ENCODE peak calls at places on chromosomes 3 and 15, in six cellular contexts. S is D341Med, M is esophagus squamous epithelium, A is HL-60, C is pulmonary artery endothelial cell, Q is neural progenitor cell. F is an unnamed sample.

GRCh38 chr3:127458698-127459097 is 131.8 kb downstream of the TPRA1 start:
- DNase-seq in M (no peak), C (no peak), S (no peak), A (no peak), Q (peak), F (no peak)

GRCh38 chr15:71288348-71288955 is 173.2 kb downstream of the THSD4 start:
- DNase-seq in S (no peak), M (no peak), A (no peak), Q (no peak), C (no peak), F (no peak)

GRCh38 chr15:50260969-50261496 is 4.5 kb downstream of the HDC start:
- DNase-seq in C (no peak), A (no peak), M (no peak), Q (no peak), S (no peak), F (no peak)

GRCh38 chr15:100891316-100892012 is 11.8 kb downstream of the ALDH1A3 start:
- DNase-seq in M (no peak), S (no peak), A (no peak), Q (peak), C (no peak), F (no peak)

GRCh38 chr15:98774756-98775497 is 126.6 kb downstream of the IGF1R start:
- DNase-seq in A (no peak), C (no peak), M (no peak), S (no peak), Q (no peak), F (no peak)

GRCh38 chr15:47571241-47571640 is 146.1 kb upstream of the SEMA6D start:
- DNase-seq in C (no peak), S (no peak), M (no peak), Q (no peak), A (no peak), F (no peak)

GRCh38 chr3:138799822-138800221 is 34.9 kb downstream of the PIK3CB start:
- DNase-seq in M (no peak), Q (no peak), S (no peak), C (no peak), A (no peak), F (no peak)

GRCh38 chr3:106610362-106610997 is 741.7 kb upstream of the CBLB start:
- DNase-seq in S (no peak), A (no peak), M (no peak), Q (no peak), C (no peak), F (no peak)

GRCh38 chr3:70273492-70273891 is 38.9 kb downstream of the MDFIC2 start:
- DNase-seq in M (no peak), Q (no peak), A (no peak), C (no peak), S (no peak), F (no peak)

GRCh38 chr3:134326760-134327593 is 47.3 kb downstream of the AMOTL2 start:
- DNase-seq in S (no peak), C (peak), Q (peak), A (no peak), M (no peak), F (no peak)

GRCh38 chr3:101890716-101891115 is 41.4 kb downstream of the NFKBIZ start:
- DNase-seq in S (no peak), A (no peak), C (no peak), Q (no peak), M (no peak), F (no peak)

GRCh38 chr3:53056442-53056841 is 10.6 kb upstream of the SFMBT1 start:
- DNase-seq in Q (no peak), C (no peak), A (no peak), M (no peak), S (peak), F (no peak)

GRCh38 chr15:82923744-82924143 is 28.8 kb downstream of the HOMER2 start:
- DNase-seq in C (no peak), M (no peak), S (no peak), Q (no peak), A (no peak), F (no peak)

GRCh38 chr15:88636039-88636438 is 2.8 kb upstream of the ISG20 start:
- DNase-seq in C (no peak), M (no peak), S (peak), Q (no peak), A (no peak), F (peak)

GRCh38 chr15:40344631-40345120 is 3.9 kb upstream of the CCDC9B start:
- DNase-seq in C (no peak), Q (peak), M (no peak), S (peak), A (no peak), F (peak)

GRCh38 chr15:65517866-65518207 is 348 bp upstream of the DPP8 start:
- DNase-seq in Q (no peak), C (no peak), M (no peak), S (no peak), A (no peak), F (no peak)

GRCh38 chr3:117692416-117692995 is 982.9 kb downstream of the TUSC7 start:
- DNase-seq in A (no peak), C (peak), S (no peak), M (no peak), Q (no peak), F (no peak)

GRCh38 chr15:69225355-69226027 is 65.1 kb downstream of the GLCE start:
- DNase-seq in Q (peak), S (peak), A (peak), C (peak), M (no peak), F (no peak)

GRCh38 chr15:90062023-90062728 is 40.1 kb downstream of the IDH2 start:
- DNase-seq in A (peak), M (no peak), C (no peak), Q (peak), S (no peak), F (peak)

GRCh38 chr15:23629234-23629805 is 18.3 kb downstream of the MAGEL2 start:
- DNase-seq in C (no peak), A (no peak), S (no peak), Q (peak), M (no peak), F (no peak)

GRCh38 chr3:55746808-55747413 is 259.8 kb upstream of the WNT5A start:
- DNase-seq in S (no peak), Q (no peak), C (no peak), M (no peak), A (no peak), F (no peak)

GRCh38 chr3:158845748-158846350 is 44.0 kb downstream of the MFSD1 start:
- DNase-seq in Q (peak), A (no peak), S (peak), M (no peak), C (no peak), F (peak)

GRCh38 chr3:42189071-42189470 is 76.9 kb downstream of the CCK start:
- DNase-seq in S (no peak), C (no peak), M (no peak), Q (no peak), A (no peak), F (no peak)

GRCh38 chr3:187914231-187914630 is 169.0 kb upstream of the BCL6 start:
- DNase-seq in C (no peak), Q (no peak), S (no peak), A (no peak), M (no peak), F (no peak)

GRCh38 chr15:37109952-37110630 is 9.7 kb upstream of the MEIS2 start:
- DNase-seq in A (no peak), C (no peak), Q (peak), M (no peak), S (no peak), F (no peak)

GRCh38 chr3:9503283-9503682 is 50.3 kb downstream of the LHFPL4 start:
- DNase-seq in S (peak), A (peak), M (no peak), Q (peak), C (peak), F (peak)

GRCh38 chr3:155065537-155065936 is 14.6 kb upstream of the MME start:
- DNase-seq in S (no peak), C (no peak), M (no peak), Q (no peak), A (no peak), F (no peak)

GRCh38 chr3:139710212-139710611 is 32.4 kb upstream of the NMNAT3 start:
- DNase-seq in A (no peak), Q (no peak), S (no peak), M (no peak), C (no peak), F (no peak)

GRCh38 chr3:66803206-66803605 is 194.9 kb upstream of the KBTBD8 start:
- DNase-seq in M (no peak), C (no peak), Q (peak), S (no peak), A (no peak), F (no peak)

GRCh38 chr3:182682263-182683229 is 110.8 kb upstream of the ATP11B start:
- DNase-seq in S (peak), M (no peak), C (no peak), Q (peak), A (no peak), F (peak)

GRCh38 chr3:44206862-44207652 is 34.6 kb upstream of the TOPAZ1 start:
- DNase-seq in M (no peak), Q (no peak), C (no peak), A (no peak), S (no peak), F (no peak)

GRCh38 chr3:188220988-188221818 is 67.2 kb downstream of the LPP start:
- DNase-seq in C (no peak), M (no peak), A (no peak), S (no peak), Q (no peak), F (no peak)

GRCh38 chr3:127405791-127406190 is 117.9 kb upstream of the PRR20G start:
- DNase-seq in C (no peak), A (no peak), Q (no peak), M (no peak), S (no peak), F (no peak)

GRCh38 chr3:134840459-134840858 is 45.4 kb downstream of the EPHB1 start:
- DNase-seq in M (no peak), A (no peak), S (no peak), Q (no peak), C (no peak), F (no peak)

F was measured in activated T-helper 9 cell treated with anti-CD3 and anti-CD28 coated beads, Interleukin-2, amount 50 U/mL, for 16 hours.